ENCODE peak calls at places on chromosome 4, in eight cellular contexts. U is stimulated activated effector memory CD8-positive, alpha-beta T cell treated with anti-CD3 and anti-CD28 coated beads, Interleukin-12 subunit alpha, Interleukin-12 subunit beta, amount 100 ng/mL, for 72 hours; Y is WTC11; X is uterus; V is NCI-H2081; J is stimulated activated CD8-positive, alpha-beta memory T cell treated with anti-CD3 and anti-CD28 coated beads, Interleukin-7, amount 100 ng/mL, for 24 hours; G is T-helper 2 cell; I is WERI-Rb-1. N is an unnamed sample.

GRCh38 chr4:38241541-38241940 is 281.3 kb downstream of the PTTG2 start:
- DNase-seq in U (no peak), Y (no peak), X (no peak), V (no peak), J (no peak), G (no peak), I (no peak), N (peak; percentile 18)

GRCh38 chr4:188613976-188614375 is 474.7 kb downstream of the TRIML1 start:
- DNase-seq in U (no peak), Y (no peak), X (no peak), V (no peak), J (no peak), G (no peak), I (no peak), N (no peak)

GRCh38 chr4:41540687-41541086 is 2.7 kb downstream of the LIMCH1 start:
- DNase-seq in U (no peak), Y (no peak), X (no peak), V (no peak), J (no peak), G (no peak), I (no peak), N (no peak)

GRCh38 chr4:85127653-85128052 is 161.2 kb upstream of the WDFY3 start:
- DNase-seq in U (no peak), Y (peak; percentile 64), X (no peak), V (peak; percentile 12), J (no peak), G (no peak), I (peak; percentile 48), N (peak; percentile 38)

GRCh38 chr4:85092536-85092935 is 126.0 kb upstream of the WDFY3 start:
- DNase-seq in U (no peak), Y (no peak), X (no peak), V (peak; percentile 70), J (no peak), G (no peak), I (no peak), N (no peak)

GRCh38 chr4:159193256-159193655 is 90.4 kb downstream of the RAPGEF2 start:
- DNase-seq in U (no peak), Y (no peak), X (no peak), V (no peak), J (no peak), G (no peak), I (no peak), N (no peak)

GRCh38 chr4:108172231-108172779 is 3.6 kb upstream of the LEF1 start:
- DNase-seq in U (no peak), Y (peak; percentile 31), X (no peak), V (peak; percentile 10), J (no peak), G (peak; percentile 5), I (peak; percentile 67), N (no peak)

GRCh38 chr4:8920969-8921368 is 49.3 kb upstream of the HMX1 start:
- DNase-seq in U (no peak), Y (no peak), X (no peak), V (no peak), J (no peak), G (no peak), I (no peak), N (no peak)

GRCh38 chr4:77092832-77093800 is 17.3 kb upstream of the CCNI start:
- DNase-seq in U (no peak), Y (no peak), X (no peak), V (no peak), J (no peak), G (no peak), I (no peak), N (peak; percentile 26)

GRCh38 chr4:37722000-37722638 is 35.9 kb upstream of the RELL1 start:
- DNase-seq in U (no peak), Y (no peak), X (no peak), V (no peak), J (no peak), G (no peak), I (no peak), N (no peak)

GRCh38 chr4:85477538-85477937 is 2.6 kb downstream of the ARHGAP24 start:
- DNase-seq in U (no peak), Y (no peak), X (no peak), V (no peak), J (no peak), G (no peak), I (no peak), N (no peak)

GRCh38 chr4:116361782-116362181 is 723.6 kb downstream of the TRAM1L1 start:
- DNase-seq in U (no peak), Y (no peak), X (no peak), V (peak; percentile 10), J (no peak), G (no peak), I (no peak), N (no peak)

GRCh38 chr4:88107406-88108107 is 50.9 kb downstream of the ABCG2 start:
- DNase-seq in U (no peak), Y (no peak), X (no peak), V (no peak), J (no peak), G (no peak), I (no peak), N (peak; percentile 4)

GRCh38 chr4:55372259-55372658 is 23.5 kb upstream of the TMEM165 start:
- DNase-seq in U (no peak), Y (no peak), X (no peak), V (no peak), J (no peak), G (no peak), I (no peak), N (peak; percentile 40)

GRCh38 chr4:162499478-162499877 is 335.7 kb upstream of the FSTL5 start:
- DNase-seq in U (no peak), Y (no peak), X (no peak), V (no peak), J (no peak), G (no peak), I (no peak), N (no peak)

GRCh38 chr4:81052119-81053068 is 21.9 kb downstream of the BMP3 start:
- DNase-seq in U (peak; percentile 7), Y (peak; percentile 84), X (no peak), V (peak; percentile 57), J (peak; percentile 22), G (no peak), I (peak; percentile 73), N (peak; percentile 40)

GRCh38 chr4:21795091-21795490 is 153.5 kb downstream of the KCNIP4 start:
- DNase-seq in U (no peak), Y (no peak), X (no peak), V (no peak), J (no peak), G (no peak), I (no peak), N (no peak)

N was measured in A172.